ENCODE peak calls at places on chromosomes 3 and 15, in eight cellular contexts. F, S, D, Y, O, W, G and L are unnamed samples.

GRCh38 chr15:57680021-57680420 is 26.5 kb upstream of the POLR2M start:
- DNase-seq in W (no peak), O (no peak), Y (peak; percentile 89), S (no peak), D (no peak), F (no peak), G (no peak), L (no peak)

GRCh38 chr3:52014613-52015012 is 18.9 kb upstream of the RPL29 start:
- DNase-seq in D (no peak), F (no peak), S (no peak), Y (peak; percentile 33), W (peak; percentile 33), O (peak; percentile 76), G (no peak), L (no peak)

GRCh38 chr15:56058986-56059385 is 65.6 kb upstream of the NEDD4 start:
- DNase-seq in G (no peak), D (no peak), S (no peak), F (no peak), Y (no peak), W (no peak), O (peak; percentile 44), L (no peak)

GRCh38 chr3:5194801-5195509 is 7.4 kb downstream of the EDEM1 start:
- DNase-seq in O (no peak), Y (peak; percentile 93), S (no peak), F (no peak), W (no peak), G (no peak), D (no peak), L (no peak)

GRCh38 chr3:74532446-74532845 is 82.0 kb downstream of the CNTN3 start:
- DNase-seq in G (no peak), Y (peak; percentile 93), D (no peak), S (no peak), O (no peak), F (no peak), W (no peak), L (no peak)

GRCh38 chr15:66023322-66023972 is 154.2 kb downstream of the RAB11A start:
- DNase-seq in D (no peak), Y (no peak), F (no peak), S (no peak), W (no peak), O (peak; percentile 39), G (no peak), L (no peak)

GRCh38 chr3:56782900-56783299 is 18.8 kb downstream of the ARHGEF3 start:
- DNase-seq in S (no peak), Y (no peak), F (no peak), O (no peak), D (no peak), G (no peak), W (no peak), L (no peak)

GRCh38 chr3:146314871-146315270 is 64.0 kb upstream of the PLSCR4 start:
- DNase-seq in W (no peak), O (no peak), D (no peak), G (no peak), Y (no peak), S (no peak), F (no peak), L (no peak)

GRCh38 chr15:74873756-74874424 is 725 bp upstream of the SCAMP2 start:
- DNase-seq in W (no peak), D (no peak), G (no peak), O (peak; percentile 55), F (no peak), Y (peak; percentile 41), S (peak; percentile 33), L (no peak)

GRCh38 chr15:51600114-51600513 is 22.5 kb downstream of the DMXL2 start:
- DNase-seq in D (no peak), F (no peak), O (no peak), S (no peak), Y (peak; percentile 23), W (no peak), G (no peak), L (no peak)

GRCh38 chr3:129593595-129594339 is 12.7 kb downstream of the PLXND1 start:
- DNase-seq in F (no peak), D (no peak), Y (peak; percentile 37), O (peak; percentile 52), W (no peak), S (no peak), G (peak; percentile 77), L (no peak)

GRCh38 chr15:69462030-69462492 is 9.4 kb downstream of the RPLP1 start:
- DNase-seq in O (no peak), W (no peak), G (peak; percentile 65), Y (no peak), S (no peak), F (peak; percentile 47), D (no peak), L (peak; percentile 81)